ENCODE peak calls at places on chromosomes 5 and 9, in nine cellular contexts. One of them, this sample, is unnamed.

GRCh38 chr9:99859395-99859980 is 37.8 kb downstream of the NR4A3 start:
- DNase-seq in nephron progenitor cell: peak; percentile 9
- DNase-seq in bronchial epithelial cell: peak; percentile 58
- DNase-seq in mucosa of descending colon: no peak
- DNase-seq in BE2C: no peak
- DNase-seq in HFF-Myc: no peak
- DNase-seq in NB4: no peak
- DNase-seq in cardiac fibroblast: peak; percentile 74
- DNase-seq in GM10248: no peak
- DNase-seq in this sample: no peak

GRCh38 chr9:91345978-91346377 is 15.7 kb downstream of the AUH start:
- DNase-seq in nephron progenitor cell: no peak
- DNase-seq in bronchial epithelial cell: no peak
- DNase-seq in mucosa of descending colon: no peak
- DNase-seq in BE2C: no peak
- DNase-seq in HFF-Myc: no peak
- DNase-seq in NB4: no peak
- DNase-seq in cardiac fibroblast: no peak
- DNase-seq in GM10248: no peak
- DNase-seq in this sample: no peak

GRCh38 chr5:122972877-122973276 is 63.6 kb downstream of the PPIC start:
- DNase-seq in nephron progenitor cell: no peak
- DNase-seq in bronchial epithelial cell: peak; percentile 30
- DNase-seq in mucosa of descending colon: no peak
- DNase-seq in BE2C: no peak
- DNase-seq in HFF-Myc: no peak
- DNase-seq in NB4: no peak
- DNase-seq in cardiac fibroblast: peak; percentile 62
- DNase-seq in GM10248: no peak
- DNase-seq in this sample: no peak

GRCh38 chr9:127783111-127783621 is 2.7 kb upstream of the CDK9 start:
- DNase-seq in nephron progenitor cell: no peak
- DNase-seq in bronchial epithelial cell: no peak
- DNase-seq in mucosa of descending colon: peak; percentile 74
- DNase-seq in BE2C: no peak
- DNase-seq in HFF-Myc: no peak
- DNase-seq in NB4: peak; percentile 98
- DNase-seq in cardiac fibroblast: no peak
- DNase-seq in GM10248: no peak
- DNase-seq in this sample: peak; percentile 66

GRCh38 chr9:96256800-96257199 is 45.2 kb downstream of the HSD17B3 start:
- DNase-seq in nephron progenitor cell: no peak
- DNase-seq in bronchial epithelial cell: peak; percentile 64
- DNase-seq in mucosa of descending colon: no peak
- DNase-seq in BE2C: peak; percentile 29
- DNase-seq in HFF-Myc: peak; percentile 19
- DNase-seq in NB4: peak; percentile 60
- DNase-seq in cardiac fibroblast: no peak
- DNase-seq in GM10248: no peak
- DNase-seq in this sample: no peak

GRCh38 chr5:1380910-1381309 is 36.0 kb upstream of the CLPTM1L start:
- DNase-seq in nephron progenitor cell: no peak
- DNase-seq in bronchial epithelial cell: no peak
- DNase-seq in mucosa of descending colon: no peak
- DNase-seq in BE2C: no peak
- DNase-seq in HFF-Myc: no peak
- DNase-seq in NB4: no peak
- DNase-seq in cardiac fibroblast: no peak
- DNase-seq in GM10248: no peak
- DNase-seq in this sample: no peak

GRCh38 chr9:21060919-21061561 is 16.7 kb downstream of the IFNB1 start:
- DNase-seq in nephron progenitor cell: no peak
- DNase-seq in bronchial epithelial cell: no peak
- DNase-seq in mucosa of descending colon: no peak
- DNase-seq in BE2C: no peak
- DNase-seq in HFF-Myc: peak; percentile 94
- DNase-seq in NB4: peak; percentile 69
- DNase-seq in cardiac fibroblast: peak; percentile 8
- DNase-seq in GM10248: no peak
- DNase-seq in this sample: no peak

GRCh38 chr5:1014781-1015221 is 6.2 kb downstream of the NKD2 start:
- DNase-seq in nephron progenitor cell: no peak
- DNase-seq in bronchial epithelial cell: no peak
- DNase-seq in mucosa of descending colon: no peak
- DNase-seq in BE2C: no peak
- DNase-seq in HFF-Myc: no peak
- DNase-seq in NB4: no peak
- DNase-seq in cardiac fibroblast: no peak
- DNase-seq in GM10248: no peak
- DNase-seq in this sample: no peak

GRCh38 chr5:154478224-154478565 is at the start of gene HAND1:
- DNase-seq in nephron progenitor cell: peak; percentile 83
- DNase-seq in bronchial epithelial cell: peak; percentile 35
- DNase-seq in mucosa of descending colon: peak; percentile 72
- DNase-seq in BE2C: peak; percentile 98
- DNase-seq in HFF-Myc: no peak
- DNase-seq in NB4: no peak
- DNase-seq in cardiac fibroblast: no peak
- DNase-seq in GM10248: no peak
- DNase-seq in this sample: no peak

GRCh38 chr5:893711-894110 is 1.0 kb downstream of the TRIP13 start:
- DNase-seq in nephron progenitor cell: no peak
- DNase-seq in bronchial epithelial cell: no peak
- DNase-seq in mucosa of descending colon: no peak
- DNase-seq in BE2C: no peak
- DNase-seq in HFF-Myc: no peak
- DNase-seq in NB4: no peak
- DNase-seq in cardiac fibroblast: no peak
- DNase-seq in GM10248: no peak
- DNase-seq in this sample: no peak

GRCh38 chr5:80140496-80140895 is 105.3 kb downstream of the THBS4 start:
- DNase-seq in nephron progenitor cell: no peak
- DNase-seq in bronchial epithelial cell: no peak
- DNase-seq in mucosa of descending colon: no peak
- DNase-seq in BE2C: no peak
- DNase-seq in HFF-Myc: no peak
- DNase-seq in NB4: no peak
- DNase-seq in cardiac fibroblast: no peak
- DNase-seq in GM10248: no peak
- DNase-seq in this sample: no peak

GRCh38 chr9:6766606-6767005 is 8.8 kb downstream of the KDM4C start:
- DNase-seq in nephron progenitor cell: no peak
- DNase-seq in bronchial epithelial cell: no peak
- DNase-seq in mucosa of descending colon: no peak
- DNase-seq in BE2C: no peak
- DNase-seq in HFF-Myc: no peak
- DNase-seq in NB4: no peak
- DNase-seq in cardiac fibroblast: no peak
- DNase-seq in GM10248: no peak
- DNase-seq in this sample: no peak

GRCh38 chr5:55226934-55227737 is at the start of gene MCIDAS:
- DNase-seq in nephron progenitor cell: peak; percentile 80
- DNase-seq in bronchial epithelial cell: peak; percentile 48
- DNase-seq in mucosa of descending colon: peak; percentile 76
- DNase-seq in BE2C: peak; percentile 60
- DNase-seq in HFF-Myc: no peak
- DNase-seq in NB4: peak; percentile 79
- DNase-seq in cardiac fibroblast: peak; percentile 35
- DNase-seq in GM10248: peak; percentile 79
- DNase-seq in this sample: peak; percentile 88

GRCh38 chr9:93670208-93671029 is 94.0 kb downstream of the PHF2 start:
- DNase-seq in nephron progenitor cell: peak; percentile 41
- DNase-seq in bronchial epithelial cell: no peak
- DNase-seq in mucosa of descending colon: no peak
- DNase-seq in BE2C: peak; percentile 51
- DNase-seq in HFF-Myc: no peak
- DNase-seq in NB4: peak; percentile 18
- DNase-seq in cardiac fibroblast: peak; percentile 29
- DNase-seq in GM10248: no peak
- DNase-seq in this sample: no peak

DNA sequence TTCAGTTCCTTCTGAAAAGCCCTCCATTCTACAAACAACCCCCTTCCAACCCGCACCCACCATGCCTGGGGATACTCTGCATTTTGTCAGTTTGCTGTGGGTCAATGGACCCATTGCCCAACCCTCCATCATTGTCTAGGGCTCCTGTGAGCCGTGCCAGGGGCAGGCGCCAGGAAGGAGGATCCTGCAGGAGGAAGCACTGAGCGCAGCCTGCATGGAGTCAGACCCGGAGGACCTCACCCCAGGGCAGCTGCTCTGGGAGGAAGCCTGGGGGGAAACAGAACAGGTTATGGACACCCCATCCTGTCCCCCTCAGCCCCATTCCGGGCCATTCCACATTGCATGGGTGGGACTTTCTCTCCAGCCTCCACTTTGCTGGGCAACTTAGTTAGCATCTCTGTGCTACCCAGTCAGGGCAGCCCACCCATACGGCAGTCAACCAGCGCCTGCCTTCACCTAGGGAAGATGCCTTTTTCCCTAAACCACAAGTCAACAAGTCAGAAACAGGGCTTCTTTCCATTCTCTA is 48.6 kb upstream of the VDAC1 start:
- DNase-seq in nephron progenitor cell: no peak
- DNase-seq in bronchial epithelial cell: no peak
- DNase-seq in mucosa of descending colon: no peak
- DNase-seq in BE2C: no peak
- DNase-seq in HFF-Myc: no peak
- DNase-seq in NB4: no peak
- DNase-seq in cardiac fibroblast: no peak
- DNase-seq in GM10248: no peak
- DNase-seq in this sample: no peak
- TF ChIP-seq CTCF in nephron progenitor cell: no peak
- TF ChIP-seq CTCF in bronchial epithelial cell: no peak
- TF ChIP-seq CTCF in mucosa of descending colon: no peak
- TF ChIP-seq CTCF in BE2C: no peak
- TF ChIP-seq CTCF in HFF-Myc: no peak
- TF ChIP-seq CTCF in NB4: no peak
- TF ChIP-seq CTCF in cardiac fibroblast: no peak
- TF ChIP-seq CTCF in GM10248: no peak
- TF ChIP-seq CTCF in this sample: no peak

GRCh38 chr9:18229992-18230676 is 243.8 kb upstream of the ADAMTSL1 start:
- DNase-seq in nephron progenitor cell: no peak
- DNase-seq in bronchial epithelial cell: no peak
- DNase-seq in mucosa of descending colon: no peak
- DNase-seq in BE2C: no peak
- DNase-seq in HFF-Myc: no peak
- DNase-seq in NB4: no peak
- DNase-seq in cardiac fibroblast: no peak
- DNase-seq in GM10248: no peak
- DNase-seq in this sample: no peak
- TF ChIP-seq CTCF in nephron progenitor cell: no peak
- TF ChIP-seq CTCF in bronchial epithelial cell: no peak
- TF ChIP-seq CTCF in mucosa of descending colon: no peak
- TF ChIP-seq CTCF in BE2C: no peak
- TF ChIP-seq CTCF in HFF-Myc: no peak
- TF ChIP-seq CTCF in NB4: no peak
- TF ChIP-seq CTCF in cardiac fibroblast: no peak
- TF ChIP-seq CTCF in GM10248: no peak
- TF ChIP-seq CTCF in this sample: no peak

GRCh38 chr5:177111720-177112394 is 21.7 kb upstream of the NSD1 start:
- DNase-seq in nephron progenitor cell: peak; percentile 85
- DNase-seq in bronchial epithelial cell: peak; percentile 28
- DNase-seq in mucosa of descending colon: peak; percentile 75
- DNase-seq in BE2C: peak; percentile 79
- DNase-seq in HFF-Myc: no peak
- DNase-seq in NB4: peak; percentile 67
- DNase-seq in cardiac fibroblast: peak; percentile 44
- DNase-seq in GM10248: peak; percentile 80
- DNase-seq in this sample: peak; percentile 84
- TF ChIP-seq CTCF in nephron progenitor cell: peak; percentile 92
- TF ChIP-seq CTCF in bronchial epithelial cell: peak; percentile 98
- TF ChIP-seq CTCF in mucosa of descending colon: peak; percentile 80
- TF ChIP-seq CTCF in BE2C: peak; percentile 99
- TF ChIP-seq CTCF in HFF-Myc: peak; percentile 99
- TF ChIP-seq CTCF in NB4: peak; percentile 93
- TF ChIP-seq CTCF in cardiac fibroblast: peak; percentile 94
- TF ChIP-seq CTCF in GM10248: peak; percentile 90
- TF ChIP-seq CTCF in this sample: peak; percentile 95

GRCh38 chr9:95003694-95004451 is 277.4 kb downstream of the AOPEP start:
- DNase-seq in nephron progenitor cell: peak; percentile 61
- DNase-seq in bronchial epithelial cell: no peak
- DNase-seq in mucosa of descending colon: peak; percentile 79
- DNase-seq in BE2C: peak; percentile 67
- DNase-seq in HFF-Myc: no peak
- DNase-seq in NB4: peak; percentile 31
- DNase-seq in cardiac fibroblast: peak; percentile 69
- DNase-seq in GM10248: peak; percentile 58
- DNase-seq in this sample: peak; percentile 76
- TF ChIP-seq CTCF in nephron progenitor cell: no peak
- TF ChIP-seq CTCF in bronchial epithelial cell: no peak
- TF ChIP-seq CTCF in mucosa of descending colon: no peak
- TF ChIP-seq CTCF in BE2C: peak; percentile 8
- TF ChIP-seq CTCF in HFF-Myc: no peak
- TF ChIP-seq CTCF in NB4: no peak
- TF ChIP-seq CTCF in cardiac fibroblast: peak; percentile 34
- TF ChIP-seq CTCF in GM10248: no peak
- TF ChIP-seq CTCF in this sample: no peak

GRCh38 chr9:133133680-133134418 is 12.8 kb upstream of the RALGDS start:
- DNase-seq in nephron progenitor cell: no peak
- DNase-seq in bronchial epithelial cell: peak; percentile 98
- DNase-seq in mucosa of descending colon: peak; percentile 92
- DNase-seq in BE2C: peak; percentile 92
- DNase-seq in HFF-Myc: peak; percentile 92
- DNase-seq in NB4: peak; percentile 70
- DNase-seq in cardiac fibroblast: peak; percentile 96
- DNase-seq in GM10248: peak; percentile 93
- DNase-seq in this sample: peak; percentile 97
- TF ChIP-seq CTCF in nephron progenitor cell: no peak
- TF ChIP-seq CTCF in bronchial epithelial cell: no peak
- TF ChIP-seq CTCF in mucosa of descending colon: no peak
- TF ChIP-seq CTCF in BE2C: peak; percentile 11
- TF ChIP-seq CTCF in HFF-Myc: no peak
- TF ChIP-seq CTCF in NB4: no peak
- TF ChIP-seq CTCF in cardiac fibroblast: no peak
- TF ChIP-seq CTCF in GM10248: no peak
- TF ChIP-seq CTCF in this sample: no peak

DNA sequence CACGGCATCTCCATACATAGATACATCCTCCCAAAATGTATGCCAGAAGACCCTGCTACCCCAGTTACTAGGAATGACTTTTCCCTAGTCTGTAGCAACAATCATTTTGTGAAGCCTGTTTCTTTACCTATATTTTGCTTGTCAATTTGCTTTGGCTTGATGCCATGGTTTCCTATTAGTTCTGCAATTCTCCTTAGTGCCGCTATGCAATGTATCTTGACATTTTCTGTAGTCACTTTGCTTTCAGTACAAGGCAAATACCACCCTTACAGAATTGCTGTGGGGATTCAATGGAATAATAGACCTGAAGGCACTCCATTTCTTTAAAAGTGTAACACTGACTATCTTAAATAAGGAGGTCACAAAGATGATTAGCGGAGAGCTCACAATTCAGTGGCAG is 291.1 kb downstream of the NR2F1-AS1 start:
- DNase-seq in nephron progenitor cell: no peak
- DNase-seq in bronchial epithelial cell: peak; percentile 12
- DNase-seq in mucosa of descending colon: no peak
- DNase-seq in BE2C: no peak
- DNase-seq in HFF-Myc: no peak
- DNase-seq in NB4: no peak
- DNase-seq in cardiac fibroblast: no peak
- DNase-seq in GM10248: no peak
- DNase-seq in this sample: no peak
- TF ChIP-seq CTCF in nephron progenitor cell: no peak
- TF ChIP-seq CTCF in bronchial epithelial cell: no peak
- TF ChIP-seq CTCF in mucosa of descending colon: no peak
- TF ChIP-seq CTCF in BE2C: no peak
- TF ChIP-seq CTCF in HFF-Myc: no peak
- TF ChIP-seq CTCF in NB4: no peak
- TF ChIP-seq CTCF in cardiac fibroblast: no peak
- TF ChIP-seq CTCF in GM10248: no peak
- TF ChIP-seq CTCF in this sample: no peak